ENCODE peak calls at places on chromosomes 13 and 19, in four cellular contexts. E is amygdala, F is head of caudate nucleus, L is C1 segment of cervical spinal cord. Y is an unnamed sample.

GRCh38 chr13:97255515-97255999 is 33.4 kb downstream of the MBNL2 start:
- DNase-seq in E (no peak), F (no peak), L (no peak), Y (no peak)

GRCh38 chr13:70253834-70254233 is 145.6 kb upstream of the KLHL1 start:
- DNase-seq in E (no peak), F (no peak), L (no peak), Y (no peak)

GRCh38 chr19:28705008-28705407 is 507.9 kb downstream of the UQCRFS1 start:
- DNase-seq in E (no peak), F (no peak), L (no peak), Y (no peak)

GRCh38 chr13:89812856-89813255 is 1534.6 kb upstream of the MIR17HG start:
- DNase-seq in E (no peak), F (no peak), L (no peak), Y (no peak)

GRCh38 chr13:21344662-21345176 is 114.4 kb downstream of the ZDHHC20 start:
- DNase-seq in E (no peak), F (no peak), L (no peak), Y (no peak)

GRCh38 chr19:5557691-5558090 is 10.1 kb downstream of the TINCR start:
- DNase-seq in E (no peak), F (no peak), L (no peak), Y (no peak)

GRCh38 chr19:56155124-56155687 is 14.1 kb downstream of the ZNF444 start:
- DNase-seq in E (no peak), F (peak), L (no peak), Y (no peak)

GRCh38 chr13:59088716-59089115 is 1075.0 kb downstream of the DIAPH3 start:
- DNase-seq in E (no peak), F (no peak), L (no peak), Y (no peak)

GRCh38 chr13:33322474-33322827 is 36.9 kb upstream of the STARD13 start:
- DNase-seq in E (no peak), F (no peak), L (no peak), Y (no peak)

Y was measured in anterior cingulate cortex.